ENCODE peak calls at places on chromosomes 11 and 22, in six cellular contexts. One of them, this sample, is unnamed.

GRCh38 chr11:60159868-60160267 is 23.0 kb downstream of the MS4A6A start:
- DNase-seq in K562: no peak
- DNase-seq in HepG2: no peak
- DNase-seq in A549: no peak
- DNase-seq in endothelial cell of umbilical vein: peak; percentile 93
- DNase-seq in GM12878: no peak
- DNase-seq in this sample: no peak

GRCh38 chr11:9861860-9862725 is 198.2 kb downstream of the SWAP70 start:
- DNase-seq in K562: peak; percentile 69
- DNase-seq in GM12878: peak; percentile 31
- DNase-seq in A549: peak; percentile 88
- DNase-seq in endothelial cell of umbilical vein: peak; percentile 74
- DNase-seq in HepG2: peak; percentile 64
- DNase-seq in this sample: peak; percentile 81

GRCh38 chr11:110472858-110473257 is 43.1 kb downstream of the FDX1 start:
- DNase-seq in endothelial cell of umbilical vein: no peak
- DNase-seq in A549: no peak
- DNase-seq in GM12878: no peak
- DNase-seq in K562: no peak
- DNase-seq in HepG2: no peak
- DNase-seq in this sample: no peak

GRCh38 chr11:44096360-44097188 is 1.1 kb downstream of the EXT2 start:
- DNase-seq in HepG2: no peak
- DNase-seq in K562: peak; percentile 29
- DNase-seq in A549: peak; percentile 4
- DNase-seq in GM12878: no peak
- DNase-seq in endothelial cell of umbilical vein: peak; percentile 26
- DNase-seq in this sample: no peak

GRCh38 chr11:113673566-113674396 is 32.3 kb downstream of the TMPRSS5 start:
- DNase-seq in HepG2: no peak
- DNase-seq in endothelial cell of umbilical vein: no peak
- DNase-seq in A549: no peak
- DNase-seq in GM12878: no peak
- DNase-seq in K562: no peak
- DNase-seq in this sample: no peak

GRCh38 chr11:82796970-82797594 is 63.4 kb upstream of the FAM181B start:
- DNase-seq in GM12878: no peak
- DNase-seq in endothelial cell of umbilical vein: no peak
- DNase-seq in K562: no peak
- DNase-seq in A549: no peak
- DNase-seq in HepG2: no peak
- DNase-seq in this sample: no peak

GRCh38 chr22:39960791-39961746 is 872 bp downstream of the TMA7B start:
- DNase-seq in GM12878: peak; percentile 96
- DNase-seq in HepG2: no peak
- DNase-seq in A549: no peak
- DNase-seq in K562: peak; percentile 79
- DNase-seq in endothelial cell of umbilical vein: no peak
- DNase-seq in this sample: peak; percentile 94

GRCh38 chr11:10796191-10796590 is 12.5 kb downstream of the EIF4G2 start:
- DNase-seq in A549: no peak
- DNase-seq in GM12878: no peak
- DNase-seq in HepG2: no peak
- DNase-seq in K562: no peak
- DNase-seq in endothelial cell of umbilical vein: no peak
- DNase-seq in this sample: no peak

GRCh38 chr11:19988598-19988997 is 171.7 kb downstream of the DBX1 start:
- DNase-seq in GM12878: no peak
- DNase-seq in A549: peak; percentile 40
- DNase-seq in endothelial cell of umbilical vein: no peak
- DNase-seq in K562: no peak
- DNase-seq in HepG2: no peak
- DNase-seq in this sample: no peak

GRCh38 chr11:64007160-64007628 is 21.0 kb downstream of the OTUB1 start:
- DNase-seq in A549: peak; percentile 63
- DNase-seq in endothelial cell of umbilical vein: no peak
- DNase-seq in GM12878: no peak
- DNase-seq in K562: peak; percentile 39
- DNase-seq in HepG2: no peak
- DNase-seq in this sample: no peak

GRCh38 chr11:7436146-7436545 is 49.2 kb upstream of the OLFML1 start:
- DNase-seq in GM12878: no peak
- DNase-seq in HepG2: no peak
- DNase-seq in endothelial cell of umbilical vein: no peak
- DNase-seq in A549: no peak
- DNase-seq in K562: no peak
- DNase-seq in this sample: no peak

GRCh38 chr11:13837286-13837685 is 125.2 kb upstream of the SPON1 start:
- DNase-seq in GM12878: no peak
- DNase-seq in K562: no peak
- DNase-seq in endothelial cell of umbilical vein: no peak
- DNase-seq in A549: no peak
- DNase-seq in HepG2: no peak
- DNase-seq in this sample: no peak

GRCh38 chr11:108369064-108369463 is 98.3 kb downstream of the C11orf65 start:
- DNase-seq in HepG2: no peak
- DNase-seq in endothelial cell of umbilical vein: no peak
- DNase-seq in GM12878: no peak
- DNase-seq in K562: no peak
- DNase-seq in A549: no peak
- DNase-seq in this sample: peak; percentile 33

GRCh38 chr11:131985769-131986393 is 615.5 kb downstream of the NTM start:
- DNase-seq in endothelial cell of umbilical vein: no peak
- DNase-seq in HepG2: no peak
- DNase-seq in GM12878: no peak
- DNase-seq in A549: no peak
- DNase-seq in K562: no peak
- DNase-seq in this sample: no peak

GRCh38 chr11:124867700-124868099 is 2.5 kb downstream of the ROBO3 start:
- DNase-seq in endothelial cell of umbilical vein: peak; percentile 49
- DNase-seq in A549: peak; percentile 40
- DNase-seq in K562: peak; percentile 50
- DNase-seq in HepG2: peak; percentile 25
- DNase-seq in GM12878: no peak
- DNase-seq in this sample: peak; percentile 35

GRCh38 chr22:35561796-35562526 is 21.3 kb downstream of the RASD2 start:
- DNase-seq in HepG2: no peak
- DNase-seq in A549: peak; percentile 62
- DNase-seq in K562: peak; percentile 53
- DNase-seq in GM12878: no peak
- DNase-seq in endothelial cell of umbilical vein: no peak
- DNase-seq in this sample: peak; percentile 88

GRCh38 chr11:112453601-112454577 is 193.2 kb upstream of the PLET1 start:
- DNase-seq in A549: peak; percentile 30
- DNase-seq in GM12878: no peak
- DNase-seq in HepG2: peak; percentile 29
- DNase-seq in endothelial cell of umbilical vein: peak; percentile 24
- DNase-seq in K562: peak; percentile 70
- DNase-seq in this sample: peak; percentile 42

GRCh38 chr11:122727101-122727929 is 71.8 kb downstream of the UBASH3B start:
- DNase-seq in GM12878: no peak
- DNase-seq in HepG2: no peak
- DNase-seq in A549: no peak
- DNase-seq in K562: no peak
- DNase-seq in endothelial cell of umbilical vein: peak; percentile 34
- DNase-seq in this sample: peak; percentile 46

GRCh38 chr11:42422094-42422493 is 889.7 kb upstream of the API5 start:
- DNase-seq in HepG2: no peak
- DNase-seq in A549: no peak
- DNase-seq in endothelial cell of umbilical vein: no peak
- DNase-seq in K562: no peak
- DNase-seq in GM12878: no peak
- DNase-seq in this sample: no peak

GRCh38 chr11:58524232-58525036 is 16.5 kb upstream of the OR5B21 start:
- DNase-seq in endothelial cell of umbilical vein: peak; percentile 85
- DNase-seq in A549: peak; percentile 85
- DNase-seq in K562: peak; percentile 67
- DNase-seq in HepG2: peak; percentile 68
- DNase-seq in GM12878: peak; percentile 39
- DNase-seq in this sample: peak; percentile 85

GRCh38 chr22:42412744-42413220 is 19.4 kb downstream of the NFAM1 start:
- DNase-seq in A549: no peak
- DNase-seq in K562: peak; percentile 57
- DNase-seq in HepG2: no peak
- DNase-seq in endothelial cell of umbilical vein: no peak
- DNase-seq in GM12878: no peak
- DNase-seq in this sample: no peak

GRCh38 chr11:35215945-35216344 is 77.0 kb downstream of the CD44 start:
- DNase-seq in endothelial cell of umbilical vein: no peak
- DNase-seq in HepG2: no peak
- DNase-seq in K562: no peak
- DNase-seq in A549: no peak
- DNase-seq in GM12878: no peak
- DNase-seq in this sample: no peak

GRCh38 chr22:44730034-44730433 is 22.3 kb upstream of the ARHGAP8 start:
- DNase-seq in endothelial cell of umbilical vein: no peak
- DNase-seq in A549: no peak
- DNase-seq in K562: no peak
- DNase-seq in HepG2: no peak
- DNase-seq in GM12878: no peak
- DNase-seq in this sample: no peak

GRCh38 chr22:31160328-31160978 is 471 bp downstream of the RNF185 start:
- DNase-seq in GM12878: no peak
- DNase-seq in HepG2: no peak
- DNase-seq in endothelial cell of umbilical vein: peak; percentile 55
- DNase-seq in K562: peak; percentile 29
- DNase-seq in A549: no peak
- DNase-seq in this sample: no peak

GRCh38 chr11:62044639-62045121 is 77.2 kb upstream of the FTH1 start:
- DNase-seq in endothelial cell of umbilical vein: no peak
- DNase-seq in A549: peak; percentile 25
- DNase-seq in GM12878: no peak
- DNase-seq in K562: no peak
- DNase-seq in HepG2: no peak
- DNase-seq in this sample: no peak

GRCh38 chr11:75562836-75563484 is 907 bp downstream of the SERPINH1 start:
- DNase-seq in GM12878: no peak
- DNase-seq in endothelial cell of umbilical vein: peak; percentile 72
- DNase-seq in K562: peak; percentile 65
- DNase-seq in HepG2: no peak
- DNase-seq in A549: peak; percentile 40
- DNase-seq in this sample: no peak

GRCh38 chr11:37500425-37500824 is 902.4 kb upstream of the RAG2 start:
- DNase-seq in K562: no peak
- DNase-seq in HepG2: no peak
- DNase-seq in A549: no peak
- DNase-seq in GM12878: no peak
- DNase-seq in endothelial cell of umbilical vein: no peak
- DNase-seq in this sample: no peak

GRCh38 chr22:26330971-26331625 is 98.0 kb upstream of the ASPHD2 start:
- DNase-seq in K562: peak; percentile 81
- DNase-seq in HepG2: peak; percentile 54
- DNase-seq in A549: peak; percentile 44
- DNase-seq in endothelial cell of umbilical vein: peak; percentile 37
- DNase-seq in GM12878: peak; percentile 7
- DNase-seq in this sample: peak; percentile 50

GRCh38 chr11:71425409-71425808 is 22.8 kb downstream of the DHCR7 start:
- DNase-seq in endothelial cell of umbilical vein: no peak
- DNase-seq in GM12878: no peak
- DNase-seq in HepG2: no peak
- DNase-seq in K562: no peak
- DNase-seq in A549: peak; percentile 16
- DNase-seq in this sample: no peak

GRCh38 chr11:20360650-20361049 is 2.9 kb upstream of the HTATIP2 start:
- DNase-seq in HepG2: peak; percentile 53
- DNase-seq in A549: peak; percentile 24
- DNase-seq in GM12878: peak; percentile 21
- DNase-seq in endothelial cell of umbilical vein: no peak
- DNase-seq in K562: no peak
- DNase-seq in this sample: peak; percentile 42

GRCh38 chr11:34863048-34863447 is 53.1 kb downstream of the APIP start:
- DNase-seq in GM12878: no peak
- DNase-seq in HepG2: no peak
- DNase-seq in endothelial cell of umbilical vein: no peak
- DNase-seq in A549: no peak
- DNase-seq in K562: no peak
- DNase-seq in this sample: no peak

GRCh38 chr11:441418-442274 is at the start of gene ANO9:
- DNase-seq in HepG2: peak; percentile 39
- DNase-seq in GM12878: no peak
- DNase-seq in endothelial cell of umbilical vein: no peak
- DNase-seq in A549: no peak
- DNase-seq in K562: peak; percentile 77
- DNase-seq in this sample: no peak
- TF ChIP-seq MYC in HepG2: peak; percentile 28
- TF ChIP-seq MYC in GM12878: no peak
- TF ChIP-seq MYC in endothelial cell of umbilical vein: no peak
- TF ChIP-seq MYC in A549: no peak
- TF ChIP-seq MYC in K562: peak; percentile 28
- TF ChIP-seq MYC in this sample: no peak

GRCh38 chr22:29992341-29993275 is 87.7 kb upstream of the HORMAD2 start:
- DNase-seq in A549: no peak
- DNase-seq in HepG2: peak; percentile 6
- DNase-seq in GM12878: no peak
- DNase-seq in K562: no peak
- DNase-seq in endothelial cell of umbilical vein: no peak
- DNase-seq in this sample: no peak

GRCh38 chr22:29998627-29999026 is 81.6 kb upstream of the HORMAD2 start:
- DNase-seq in K562: no peak
- DNase-seq in HepG2: no peak
- DNase-seq in endothelial cell of umbilical vein: no peak
- DNase-seq in A549: no peak
- DNase-seq in GM12878: no peak
- DNase-seq in this sample: peak; percentile 48

GRCh38 chr22:29994941-29995340 is 85.3 kb upstream of the HORMAD2 start:
- DNase-seq in K562: peak; percentile 17
- DNase-seq in endothelial cell of umbilical vein: peak; percentile 60
- DNase-seq in A549: peak; percentile 37
- DNase-seq in GM12878: no peak
- DNase-seq in HepG2: peak; percentile 40
- DNase-seq in this sample: no peak

GRCh38 chr22:29997516-29997915 is 82.7 kb upstream of the HORMAD2 start:
- DNase-seq in A549: no peak
- DNase-seq in HepG2: no peak
- DNase-seq in K562: no peak
- DNase-seq in endothelial cell of umbilical vein: peak; percentile 58
- DNase-seq in GM12878: no peak
- DNase-seq in this sample: no peak

GRCh38 chr22:29994027-29994715 is 86.1 kb upstream of the HORMAD2 start:
- DNase-seq in K562: no peak
- DNase-seq in endothelial cell of umbilical vein: peak; percentile 26
- DNase-seq in A549: peak; percentile 65
- DNase-seq in GM12878: no peak
- DNase-seq in HepG2: peak; percentile 62
- DNase-seq in this sample: peak; percentile 47
- TF ChIP-seq CTCF in K562: no peak
- TF ChIP-seq CTCF in endothelial cell of umbilical vein: no peak
- TF ChIP-seq CTCF in A549: peak; percentile 37
- TF ChIP-seq CTCF in GM12878: no peak
- TF ChIP-seq CTCF in HepG2: peak; percentile 38
- TF ChIP-seq CTCF in this sample: no peak

GRCh38 chr22:37805878-37806277 is 1.9 kb upstream of the GCAT start:
- DNase-seq in HepG2: no peak
- DNase-seq in endothelial cell of umbilical vein: no peak
- DNase-seq in A549: no peak
- DNase-seq in GM12878: no peak
- DNase-seq in K562: no peak
- DNase-seq in this sample: no peak
- H3K4me3 ChIP-seq in HepG2: peak overlapping the region; percentile 93
- H3K4me3 ChIP-seq in endothelial cell of umbilical vein: peak overlapping the region; percentile 79
- H3K4me3 ChIP-seq in A549: peak overlapping the region; percentile 69
- H3K4me3 ChIP-seq in GM12878: no peak overlapping the region
- H3K4me3 ChIP-seq in K562: no peak overlapping the region
- H3K4me3 ChIP-seq in this sample: no peak overlapping the region

GRCh38 chr11:8826145-8826786 is 84.7 kb upstream of the AKIP1 start:
- DNase-seq in GM12878: no peak
- DNase-seq in A549: peak; percentile 24
- DNase-seq in K562: peak; percentile 29
- DNase-seq in endothelial cell of umbilical vein: peak; percentile 41
- DNase-seq in HepG2: peak; percentile 25
- DNase-seq in this sample: no peak
- TF ChIP-seq MYC in GM12878: no peak
- TF ChIP-seq MYC in A549: no peak
- TF ChIP-seq MYC in K562: no peak
- TF ChIP-seq MYC in endothelial cell of umbilical vein: no peak
- TF ChIP-seq MYC in HepG2: no peak
- TF ChIP-seq MYC in this sample: no peak

This sample was measured in NB4.